ENCODE peak calls at places on chromosome 11, in four cellular contexts. T, H, V and Z are unnamed samples.

GRCh38 chr11:81420668-81421550 is 1312.8 kb downstream of the FAM181B start:
- DNase-seq in H (no peak), T (no peak), V (no peak), Z (no peak)

GRCh38 chr11:117820516-117820915 is 4.0 kb downstream of the FXYD2 start:
- DNase-seq in H (no peak), V (no peak), T (no peak), Z (no peak)

GRCh38 chr11:102343789-102344188 is 3.2 kb upstream of the BIRC2 start:
- DNase-seq in H (no peak), T (no peak), V (no peak), Z (no peak)

GRCh38 chr11:117664897-117665296 is 132.1 kb downstream of the DSCAML1 start:
- DNase-seq in H (no peak), V (no peak), T (peak), Z (no peak)

GRCh38 chr11:76999597-76999996 is 34.6 kb upstream of the B3GNT6 start:
- DNase-seq in V (no peak), T (no peak), H (no peak), Z (no peak)

GRCh38 chr11:74459584-74459983 is 7.8 kb downstream of the KCNE3 start:
- DNase-seq in H (no peak), T (no peak), V (no peak), Z (no peak)

GRCh38 chr11:11366793-11367192 is 13.7 kb upstream of the CSNK2A3 start:
- DNase-seq in H (no peak), T (no peak), V (no peak), Z (no peak)

GRCh38 chr11:121337740-121338272 is 45.2 kb downstream of the SC5D start:
- DNase-seq in T (no peak), H (peak), V (no peak), Z (no peak)

GRCh38 chr11:83241291-83241946 is 44.7 kb downstream of the CCDC90B start:
- DNase-seq in T (no peak), V (peak), H (peak), Z (peak)

GRCh38 chr11:76147106-76147735 is 59.1 kb downstream of the WNT11 start:
- DNase-seq in V (no peak), T (no peak), H (no peak), Z (no peak)

GRCh38 chr11:27740362-27741024 is 40.2 kb upstream of the BDNF start:
- DNase-seq in V (no peak), H (no peak), T (no peak), Z (no peak)

GRCh38 chr11:57597971-57598830 is 716 bp downstream of the SERPING1 start:
- DNase-seq in H (peak), V (no peak), T (peak), Z (no peak)

GRCh38 chr11:93481696-93482095 is 61.5 kb downstream of the SMCO4 start:
- DNase-seq in T (no peak), H (no peak), V (no peak), Z (no peak)

GRCh38 chr11:61627831-61628753 is 47.2 kb upstream of the SYT7 start:
- DNase-seq in V (peak), H (peak), T (peak), Z (peak)

GRCh38 chr11:96218901-96219300 is 124.1 kb downstream of the MAML2 start:
- DNase-seq in T (no peak), H (no peak), V (no peak), Z (no peak)

GRCh38 chr11:118241191-118242098 is 10.7 kb downstream of the MPZL3 start:
- DNase-seq in H (peak), V (no peak), T (no peak), Z (no peak)

GRCh38 chr11:64767344-64768299 is 7.8 kb upstream of the PYGM start:
- DNase-seq in T (peak), H (no peak), V (no peak), Z (no peak)

GRCh38 chr11:7376386-7376785 is 108.9 kb upstream of the OLFML1 start:
- DNase-seq in V (no peak), H (no peak), T (no peak), Z (no peak)

GRCh38 chr11:99592241-99592640 is 571.5 kb downstream of the CNTN5 start:
- DNase-seq in T (no peak), V (no peak), H (no peak), Z (no peak)

GRCh38 chr11:116731097-116731761 is 41.6 kb downstream of the BUD13 start:
- DNase-seq in V (no peak), H (peak), T (no peak), Z (peak)

GRCh38 chr11:72511393-72512047 is 77.2 kb upstream of the CLPB start:
- DNase-seq in T (no peak), H (no peak), V (no peak), Z (no peak)

GRCh38 chr11:96337541-96338530 is 5.2 kb downstream of the MAML2 start:
- DNase-seq in H (no peak), V (no peak), T (peak), Z (no peak)

GRCh38 chr11:126140932-126141291 is 70.5 kb downstream of the RPUSD4 start:
- DNase-seq in H (peak), V (peak), T (peak), Z (peak)

GRCh38 chr11:72680624-72681158 is 6.5 kb upstream of the PDE2A start:
- DNase-seq in V (no peak), H (no peak), T (no peak), Z (no peak)

GRCh38 chr11:69832561-69833413 is 13.6 kb upstream of the FGF3 start:
- DNase-seq in T (no peak), V (no peak), H (no peak), Z (no peak)

GRCh38 chr11:120577624-120578363 is 66.2 kb downstream of the GRIK4 start:
- DNase-seq in V (no peak), T (no peak), H (no peak), Z (no peak)

GRCh38 chr11:73206751-73207280 is 11.3 kb upstream of the P2RY2 start:
- DNase-seq in H (no peak), T (no peak), V (no peak), Z (no peak)

GRCh38 chr11:47572715-47573255 is 6.0 kb downstream of the KBTBD4 start:
- DNase-seq in V (no peak), T (no peak), H (peak), Z (no peak)

GRCh38 chr11:71977743-71978418 is 20.8 kb upstream of the IL18BP start:
- DNase-seq in V (no peak), H (peak), T (no peak), Z (peak)

GRCh38 chr11:92828576-92828975 is 140.9 kb upstream of the MTNR1B start:
- DNase-seq in H (no peak), V (no peak), T (no peak), Z (no peak)

GRCh38 chr11:132590554-132590953 is 941.7 kb downstream of the OPCML start:
- DNase-seq in H (no peak), T (no peak), V (no peak), Z (no peak)

GRCh38 chr11:34105957-34106504 is 602 bp downstream of the NAT10 start:
- DNase-seq in V (no peak), H (no peak), T (no peak), Z (no peak)

GRCh38 chr11:67353317-67354313 is at the start of gene POLD4:
- DNase-seq in V (no peak), H (peak), T (peak), Z (peak)

GRCh38 chr11:125404136-125404810 is 91.8 kb downstream of the FEZ1 start:
- DNase-seq in H (no peak), T (no peak), V (no peak), Z (no peak)

GRCh38 chr11:100639140-100639539 is 47.9 kb upstream of the ARHGAP42 start:
- DNase-seq in H (no peak), T (no peak), V (no peak), Z (no peak)

GRCh38 chr11:17230867-17231851 is 23.4 kb upstream of the PIK3C2A start:
- DNase-seq in T (no peak), H (no peak), V (no peak), Z (no peak)

GRCh38 chr11:5831196-5831829 is 10.4 kb downstream of the OR52E6 start:
- DNase-seq in T (no peak), H (no peak), V (no peak), Z (no peak)